ENCODE peak calls at places on chromosome 13, in six cellular contexts. F is AG09309; I is iris pigment epithelial cell; M is lower leg skin; B is amniotic stem cell; X is stimulated activated CD4-positive, alpha-beta T cell treated with anti-CD3 and anti-CD28 coated beads, TNF-alpha, amount 100 ng/mL, for 48 hours. C is an unnamed sample.

GRCh38 chr13:23488442-23488841 is 54.9 kb upstream of the SACS start:
- DNase-seq in F (no peak), I (peak), M (no peak), B (no peak), X (no peak), C (no peak)

GRCh38 chr13:98664047-98664446 is 87.1 kb upstream of the STK24 start:
- DNase-seq in F (peak), I (peak), M (peak), B (peak), X (peak), C (no peak)

GRCh38 chr13:46593403-46593802 is 40.4 kb downstream of the LRCH1 start:
- DNase-seq in F (no peak), I (no peak), M (no peak), B (no peak), X (peak), C (no peak)

GRCh38 chr13:93690139-93690538 is 463.5 kb downstream of the GPC6 start:
- DNase-seq in F (no peak), I (peak), M (no peak), B (peak), X (no peak), C (no peak)

GRCh38 chr13:111845621-111846351 is 221.2 kb upstream of the SOX1 start:
- DNase-seq in F (no peak), I (no peak), M (no peak), B (no peak), X (no peak), C (peak)

GRCh38 chr13:113771709-113772331 is 12.8 kb downstream of the TMEM255B start:
- DNase-seq in F (no peak), I (peak), M (no peak), B (no peak), X (no peak), C (no peak)

GRCh38 chr13:101965096-101965495 is 436.8 kb downstream of the FGF14 start:
- DNase-seq in F (no peak), I (peak), M (no peak), B (no peak), X (no peak), C (no peak)

GRCh38 chr13:111241006-111241755 is 79.3 kb upstream of the TEX29 start:
- DNase-seq in F (no peak), I (no peak), M (no peak), B (no peak), X (no peak), C (no peak)

GRCh38 chr13:91351980-91352379 is 4.5 kb downstream of the MIR17HG start:
- DNase-seq in F (no peak), I (no peak), M (no peak), B (no peak), X (no peak), C (no peak)

GRCh38 chr13:95954266-95954665 is 98.9 kb downstream of the UGGT2 start:
- DNase-seq in F (no peak), I (no peak), M (no peak), B (no peak), X (no peak), C (no peak)

GRCh38 chr13:74246398-74246975 is 112.3 kb upstream of the KLF12 start:
- DNase-seq in F (no peak), I (peak), M (no peak), B (no peak), X (no peak), C (no peak)

GRCh38 chr13:35531551-35531950 is 55.1 kb upstream of the MAB21L1 start:
- DNase-seq in F (no peak), I (no peak), M (no peak), B (no peak), X (no peak), C (no peak)

GRCh38 chr13:52744842-52745241 is 5.2 kb upstream of the CNMD start:
- DNase-seq in F (no peak), I (no peak), M (no peak), B (no peak), X (no peak), C (no peak)

GRCh38 chr13:112814905-112815585 is 125.2 kb downstream of the ATP11A start:
- DNase-seq in F (no peak), I (peak), M (no peak), B (peak), X (no peak), C (no peak)

GRCh38 chr13:99269627-99270252 is 11.6 kb upstream of the GPR18 start:
- DNase-seq in F (peak), I (peak), M (no peak), B (no peak), X (no peak), C (no peak)

GRCh38 chr13:40172149-40172591 is 494.3 kb downstream of the FOXO1 start:
- DNase-seq in F (no peak), I (no peak), M (peak), B (no peak), X (no peak), C (peak)

GRCh38 chr13:40986328-40986856 is 32.7 kb downstream of the ELF1 start:
- DNase-seq in F (no peak), I (peak), M (no peak), B (no peak), X (no peak), C (no peak)

GRCh38 chr13:32857077-32857476 is 159.1 kb upstream of the KL start:
- DNase-seq in F (no peak), I (no peak), M (no peak), B (no peak), X (no peak), C (no peak)

GRCh38 chr13:99007414-99007986 is 29.6 kb upstream of the DOCK9 start:
- DNase-seq in F (no peak), I (no peak), M (no peak), B (no peak), X (no peak), C (no peak)

GRCh38 chr13:113916330-113916815 is 52.5 kb upstream of the GAS6 start:
- DNase-seq in F (peak), I (peak), M (peak), B (no peak), X (no peak), C (no peak)

GRCh38 chr13:101925731-101926130 is 473.3 kb downstream of the ITGBL1 start:
- DNase-seq in F (no peak), I (no peak), M (no peak), B (no peak), X (no peak), C (no peak)

GRCh38 chr13:32443111-32443510 is 15.2 kb upstream of the N4BP2L1 start:
- DNase-seq in F (no peak), I (peak), M (no peak), B (no peak), X (no peak), C (no peak)

GRCh38 chr13:54029226-54029625 is 1000.6 kb downstream of the OLFM4 start:
- DNase-seq in F (no peak), I (peak), M (no peak), B (no peak), X (no peak), C (no peak)

GRCh38 chr13:37884674-37885073 is 15.1 kb upstream of the TRPC4 start:
- DNase-seq in F (no peak), I (no peak), M (no peak), B (no peak), X (no peak), C (no peak)

GRCh38 chr13:113357529-113357928 is 6.4 kb downstream of the GRTP1 start:
- DNase-seq in F (peak), I (peak), M (no peak), B (no peak), X (no peak), C (no peak)

GRCh38 chr13:31749929-31750328 is 10.6 kb downstream of the RXFP2 start:
- DNase-seq in F (peak), I (peak), M (peak), B (peak), X (no peak), C (no peak)

GRCh38 chr13:25783076-25783475 is 268.7 kb downstream of the SHISA2 start:
- DNase-seq in F (no peak), I (no peak), M (no peak), B (no peak), X (no peak), C (no peak)

GRCh38 chr13:110636053-110636475 is 20.7 kb downstream of the NAXD start:
- DNase-seq in F (no peak), I (no peak), M (no peak), B (no peak), X (no peak), C (no peak)

GRCh38 chr13:28657784-28658538 is 969 bp upstream of the POMP start:
- DNase-seq in F (no peak), I (peak), M (no peak), B (no peak), X (no peak), C (no peak)

GRCh38 chr13:109809216-109809890 is 23.0 kb upstream of the IRS2 start:
- DNase-seq in F (no peak), I (no peak), M (no peak), B (no peak), X (no peak), C (no peak)

GRCh38 chr13:42396901-42397670 is 125.1 kb downstream of the AKAP11 start:
- DNase-seq in F (no peak), I (no peak), M (no peak), B (no peak), X (no peak), C (no peak)

GRCh38 chr13:90564096-90564495 is 783.4 kb upstream of the MIR17HG start:
- DNase-seq in F (no peak), I (no peak), M (no peak), B (no peak), X (no peak), C (no peak)

GRCh38 chr13:103000157-103000556 is 66.1 kb downstream of the SLC10A2 start:
- DNase-seq in F (no peak), I (no peak), M (no peak), B (no peak), X (no peak), C (no peak)

GRCh38 chr13:45107539-45107938 is 12.8 kb upstream of the GTF2F2 start:
- DNase-seq in F (no peak), I (no peak), M (no peak), B (no peak), X (no peak), C (no peak)

GRCh38 chr13:46871557-46871956 is 25.3 kb downstream of the HTR2A start:
- DNase-seq in F (no peak), I (no peak), M (no peak), B (no peak), X (no peak), C (no peak)

GRCh38 chr13:83003185-83003584 is 879.1 kb downstream of the SLITRK1 start:
- DNase-seq in F (no peak), I (no peak), M (no peak), B (no peak), X (no peak), C (no peak)

GRCh38 chr13:20270163-20270865 is 38.2 kb upstream of the GJB6 start:
- DNase-seq in F (no peak), I (no peak), M (no peak), B (no peak), X (no peak), C (no peak)

GRCh38 chr13:76762731-76763130 is 123.5 kb downstream of the KCTD12 start:
- DNase-seq in F (no peak), I (no peak), M (no peak), B (no peak), X (no peak), C (no peak)

GRCh38 chr13:72853000-72853399 is 71.1 kb downstream of the PIBF1 start:
- DNase-seq in F (no peak), I (peak), M (no peak), B (no peak), X (no peak), C (no peak)

GRCh38 chr13:113034451-113035208 is 65.6 kb downstream of the MCF2L start:
- DNase-seq in F (no peak), I (peak), M (peak), B (peak), X (no peak), C (peak)

C was measured in WTC11.